ENCODE peak calls at places on chromosomes 7 and 10, in seven cellular contexts. C is natural killer cell; U is activated naive CD8-positive, alpha-beta T cell treated with anti-CD3 and anti-CD28 coated beads, Interleukin-2, amount 10 ng/mL, durations not matched to agents 7 days and 5 days; Q is omental fat pad; P is T-helper 17 cell; X is right lobe of liver; T is activated CD8-positive, alpha-beta memory T cell treated with anti-CD3 and anti-CD28 coated beads, Interleukin-2, amount 10 ng/mL, durations not matched to agents 7 days and 5 days. D is an unnamed sample.

GRCh38 chr7:140418653-140419052 is 14.8 kb downstream of the RAB19 start:
- ATAC-seq in X (no peak), C (peak; percentile 68), Q (no peak), P (no peak), T (peak; percentile 31), U (no peak), D (no peak)

GRCh38 chr7:101990811-101991418 is 173.5 kb downstream of the CUX1 start:
- ATAC-seq in P (peak; percentile 53), T (peak; percentile 57), U (peak; percentile 53), X (no peak), C (no peak), Q (no peak), D (peak; percentile 95)

GRCh38 chr7:49845626-49846025 is 72.2 kb downstream of the VWC2 start:
- ATAC-seq in U (no peak), T (no peak), C (no peak), X (no peak), Q (no peak), P (no peak), D (no peak)

GRCh38 chr10:72563327-72563932 is 62.4 kb downstream of the MICU1 start:
- ATAC-seq in U (peak; percentile 71), Q (no peak), X (peak; percentile 43), T (peak; percentile 65), P (peak; percentile 30), C (no peak), D (peak; percentile 89)

GRCh38 chr10:125060851-125061556 is 99.4 kb downstream of the CTBP2 start:
- ATAC-seq in P (no peak), X (peak; percentile 74), T (peak; percentile 45), C (peak; percentile 47), U (peak; percentile 40), Q (peak; percentile 62), D (no peak)

GRCh38 chr7:159166530-159166929 is 21.9 kb upstream of the VIPR2 start:
- ATAC-seq in Q (no peak), P (no peak), X (no peak), U (no peak), C (no peak), T (no peak), D (no peak)

GRCh38 chr10:68144709-68145108 is 35.4 kb downstream of the MYPN start:
- ATAC-seq in T (no peak), P (no peak), Q (no peak), X (no peak), U (no peak), C (no peak), D (no peak)

GRCh38 chr10:110775022-110775379 is 96.7 kb upstream of the PDCD4 start:
- ATAC-seq in U (no peak), T (no peak), C (no peak), P (no peak), X (peak; percentile 37), Q (no peak), D (no peak)

GRCh38 chr10:99297033-99297432 is 32.1 kb upstream of the CNNM1 start:
- ATAC-seq in C (no peak), X (no peak), P (no peak), T (no peak), U (no peak), Q (no peak), D (peak; percentile 47)

GRCh38 chr10:129670124-129670523 is 203.1 kb downstream of the MGMT start:
- ATAC-seq in C (no peak), P (no peak), U (no peak), T (no peak), Q (no peak), X (no peak), D (no peak)

GRCh38 chr10:11832042-11832441 is 8.9 kb downstream of the PROSER2 start:
- ATAC-seq in Q (peak; percentile 79), T (no peak), C (no peak), X (peak; percentile 60), U (no peak), P (no peak), D (no peak)

GRCh38 chr10:13183625-13184024 is 22.3 kb downstream of the MCM10 start:
- ATAC-seq in C (no peak), X (no peak), P (no peak), U (no peak), Q (no peak), T (no peak), D (peak; percentile 80)

GRCh38 chr10:1297566-1298301 is 241.5 kb downstream of the WDR37 start:
- ATAC-seq in X (no peak), Q (no peak), T (no peak), C (no peak), P (no peak), U (no peak), D (peak; percentile 43)

D was measured in stimulated activated memory B cell treated with anti-CD40 and anti-IgM and Interleukin-4, amounts not matched to agents 10 μg/mL and 1 μg/mL and 100 μg/mL, for 72 hours.